ENCODE peak calls at places on chromosomes 13 and 19, in eight cellular contexts. H is GM12864; L is CD8-positive, alpha-beta memory T cell; A is lung; Y is A673; P is IMR-90; I is heart left ventricle; W is AG09309. G is an unnamed sample.

GRCh38 chr19:590396-590745 is 690 bp downstream of the HCN2 start:
- DNase-seq in I (no peak), A (no peak), W (no peak), Y (peak; percentile 71), H (no peak), P (peak; percentile 30), L (no peak), G (peak; percentile 57)

GRCh38 chr13:91684746-91685145 is 286.3 kb downstream of the GPC5 start:
- DNase-seq in A (no peak), W (no peak), Y (no peak), P (no peak), I (no peak), H (no peak), L (no peak), G (no peak)

GRCh38 chr13:90834700-90835099 is 512.8 kb upstream of the MIR17HG start:
- DNase-seq in L (no peak), I (no peak), W (no peak), Y (no peak), H (no peak), A (no peak), P (no peak), G (no peak)

GRCh38 chr19:2548966-2549365 is 73.0 kb downstream of the GADD45B start:
- DNase-seq in Y (no peak), A (no peak), I (no peak), P (no peak), H (no peak), L (no peak), W (no peak), G (no peak)

GRCh38 chr13:105220886-105221285 is 1314.6 kb downstream of the EFNB2 start:
- DNase-seq in A (no peak), H (no peak), P (peak; percentile 52), W (no peak), I (no peak), Y (no peak), L (no peak), G (peak; percentile 51)

GRCh38 chr19:18989316-18989715 is 44.0 kb downstream of the SUGP2 start:
- DNase-seq in Y (no peak), P (no peak), H (no peak), L (no peak), W (no peak), I (no peak), A (no peak), G (no peak)

GRCh38 chr19:3665681-3666544 is 34.4 kb downstream of the PIP5K1C start:
- DNase-seq in I (peak; percentile 65), P (no peak), Y (peak; percentile 43), W (no peak), H (no peak), A (peak; percentile 68), L (peak; percentile 67), G (peak; percentile 24)

GRCh38 chr13:73057284-73058025 is 1.4 kb upstream of the KLF5 start:
- DNase-seq in A (no peak), W (no peak), Y (no peak), I (no peak), P (no peak), L (no peak), H (no peak), G (no peak)

GRCh38 chr19:56111601-56112312 is 9.3 kb downstream of the ZNF787 start:
- DNase-seq in A (peak; percentile 62), Y (no peak), W (no peak), P (no peak), L (peak; percentile 36), H (peak; percentile 40), I (peak; percentile 73), G (no peak)

GRCh38 chr19:47582320-47582909 is 9.5 kb upstream of the ZNF541 start:
- DNase-seq in L (no peak), A (no peak), H (no peak), I (no peak), W (peak; percentile 76), P (peak; percentile 85), Y (no peak), G (peak; percentile 81)

GRCh38 chr13:114145256-114145655 is 12.8 kb upstream of the RASA3 start:
- DNase-seq in H (no peak), I (no peak), A (no peak), Y (no peak), P (no peak), L (no peak), W (no peak), G (no peak)

GRCh38 chr13:60379837-60380236 is 17.2 kb upstream of the TDRD3 start:
- DNase-seq in Y (peak; percentile 38), A (no peak), H (no peak), L (no peak), P (no peak), I (no peak), W (no peak), G (no peak)

GRCh38 chr13:107258599-107259187 is 690.8 kb upstream of the ARGLU1 start:
- DNase-seq in I (no peak), H (no peak), A (no peak), W (no peak), P (peak; percentile 95), Y (no peak), L (no peak), G (peak; percentile 33)

GRCh38 chr13:72645521-72645920 is 81.9 kb downstream of the MZT1 start:
- DNase-seq in P (no peak), I (no peak), L (no peak), Y (no peak), H (no peak), W (no peak), A (no peak), G (no peak)

GRCh38 chr19:48244289-48244688 is 11.4 kb downstream of the CARD8 start:
- DNase-seq in L (peak; percentile 40), A (no peak), I (no peak), P (no peak), H (no peak), Y (peak; percentile 94), W (no peak), G (peak; percentile 25)

GRCh38 chr19:28324275-28325060 is 888.5 kb downstream of the UQCRFS1 start:
- DNase-seq in L (no peak), Y (no peak), I (no peak), W (no peak), A (no peak), P (no peak), H (no peak), G (peak; percentile 12)

GRCh38 chr13:87676254-87677042 is 5.3 kb downstream of the SLITRK5 start:
- DNase-seq in A (no peak), L (no peak), P (no peak), I (no peak), W (no peak), Y (no peak), H (no peak), G (no peak)

GRCh38 chr13:87677043-87677333 is 5.8 kb downstream of the SLITRK5 start:
- DNase-seq in Y (no peak), A (no peak), W (no peak), I (no peak), H (no peak), L (no peak), P (no peak), G (no peak)

GRCh38 chr13:87674143-87674772 is 3.1 kb downstream of the SLITRK5 start:
- DNase-seq in L (no peak), H (no peak), I (no peak), P (no peak), A (no peak), Y (no peak), W (no peak), G (no peak)

GRCh38 chr13:87677334-87678234 is 6.4 kb downstream of the SLITRK5 start:
- DNase-seq in W (no peak), P (no peak), I (no peak), H (no peak), L (peak; percentile 14), A (no peak), Y (peak; percentile 72), G (no peak)

DNA sequence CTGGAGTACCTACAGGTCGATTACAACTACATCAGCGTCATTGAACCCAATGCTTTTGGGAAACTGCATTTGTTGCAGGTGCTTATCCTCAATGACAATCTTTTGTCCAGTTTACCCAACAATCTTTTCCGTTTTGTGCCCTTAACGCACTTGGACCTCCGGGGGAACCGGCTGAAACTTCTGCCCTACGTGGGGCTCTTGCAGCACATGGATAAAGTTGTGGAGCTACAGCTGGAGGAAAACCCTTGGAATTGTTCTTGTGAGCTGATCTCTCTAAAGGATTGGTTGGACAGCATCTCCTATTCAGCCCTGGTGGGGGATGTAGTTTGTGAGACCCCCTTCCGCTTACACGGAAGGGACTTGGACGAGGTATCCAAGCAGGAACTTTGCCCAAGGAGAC is 4.7 kb downstream of the SLITRK5 start:
- DNase-seq in Y (no peak), A (no peak), L (no peak), P (no peak), H (no peak), I (no peak), W (no peak), G (no peak)
- H3K4me3 ChIP-seq in Y (no peak overlapping the region), A (no peak overlapping the region), L (no peak overlapping the region), P (no peak overlapping the region), H (no peak overlapping the region), I (no peak overlapping the region), W (no peak overlapping the region), G (no peak overlapping the region)

DNA sequence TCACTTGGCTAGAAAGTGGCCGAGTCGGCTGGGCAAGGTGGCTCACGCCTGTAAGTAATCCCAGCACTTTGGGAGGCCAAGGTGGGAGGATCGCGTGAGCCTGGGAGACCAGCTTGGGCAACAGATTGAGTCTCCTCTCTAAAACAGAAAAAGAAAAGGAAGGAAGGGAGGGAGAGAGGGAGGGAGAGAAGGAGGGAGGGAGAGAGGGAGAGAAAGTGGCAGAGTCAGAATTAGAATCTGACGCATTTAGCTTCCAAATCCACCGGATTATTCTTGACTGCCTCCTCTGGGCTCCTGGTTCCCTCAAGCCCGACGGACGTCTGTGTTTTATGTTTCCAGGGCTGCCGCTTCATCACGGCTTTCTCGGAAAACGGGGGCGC is 22.5 kb downstream of the LRFN3 start:
- DNase-seq in H (no peak), I (no peak), A (no peak), P (no peak), W (no peak), Y (no peak), L (no peak), G (no peak)
- H3K4me3 ChIP-seq in H (no peak overlapping the region), I (no peak overlapping the region), A (no peak overlapping the region), P (no peak overlapping the region), W (no peak overlapping the region), Y (peak overlapping the region; percentile 15), L (peak overlapping the region; percentile 36), G (no peak overlapping the region)

DNA sequence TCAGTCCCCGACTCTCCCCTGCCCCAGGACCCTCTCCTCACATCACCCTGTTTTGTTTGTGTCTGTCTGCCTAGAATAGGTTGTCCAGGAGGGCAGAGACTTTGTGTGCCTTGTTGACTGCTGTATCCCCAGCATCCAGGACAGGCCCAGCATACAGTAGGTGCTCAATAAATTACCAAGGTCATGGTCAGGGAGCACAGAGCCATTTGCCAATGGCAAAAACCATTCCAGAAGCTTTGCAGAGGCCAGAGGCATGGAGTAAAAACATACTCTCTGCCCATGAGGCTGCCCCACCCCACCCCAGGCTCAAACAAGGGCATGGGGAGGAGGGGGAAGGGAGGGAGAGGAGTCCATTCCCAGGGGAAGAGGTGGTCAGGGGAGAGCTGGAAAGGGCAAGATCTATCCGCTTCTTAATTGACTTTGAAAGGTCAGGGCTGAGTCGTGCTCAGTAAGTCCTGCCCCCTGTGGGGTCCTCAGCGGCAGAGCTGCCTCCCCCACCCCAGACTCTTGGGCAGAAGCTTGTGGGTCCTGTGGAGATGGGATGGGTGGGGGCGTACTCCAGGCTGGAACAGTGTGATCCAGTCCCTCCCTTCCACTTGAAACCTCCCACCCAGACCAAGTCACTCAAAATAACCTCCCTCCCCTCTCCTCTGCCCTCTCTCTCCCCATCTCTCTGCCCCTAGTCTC is 4.4 kb downstream of the GPR4 start:
- DNase-seq in A (no peak), L (no peak), Y (no peak), W (no peak), I (no peak), P (no peak), H (no peak), G (no peak)
- H3K4me3 ChIP-seq in A (no peak overlapping the region), L (no peak overlapping the region), Y (no peak overlapping the region), W (no peak overlapping the region), I (no peak overlapping the region), P (no peak overlapping the region), H (no peak overlapping the region), G (no peak overlapping the region)

GRCh38 chr13:30113983-30114491 is 193.3 kb downstream of the KATNAL1 start:
- DNase-seq in I (no peak), P (no peak), L (no peak), W (no peak), Y (no peak), H (no peak), A (peak; percentile 64), G (no peak)
- H3K4me3 ChIP-seq in I (no peak overlapping the region), P (no peak overlapping the region), L (peak overlapping the region; percentile 47), W (no peak overlapping the region), Y (peak overlapping the region; percentile 63), H (peak overlapping the region; percentile 70), A (no peak overlapping the region), G (no peak overlapping the region)